ENCODE peak calls at places on chromosome 19, in six cellular contexts. O is Peyer's patch, W is Calu3, Q is natural killer cell, R is BE2C, B is GM13976. E is an unnamed sample.

GRCh38 chr19:13429563-13429962 is 76.7 kb downstream of the CACNA1A start:
- DNase-seq in B (no peak), O (no peak), R (no peak), W (no peak), Q (no peak), E (no peak)

GRCh38 chr19:42436006-42436405 is 6.7 kb downstream of the CXCL17 start:
- DNase-seq in Q (no peak), O (no peak), W (no peak), R (no peak), B (no peak), E (no peak)

GRCh38 chr19:31350033-31350692 is 927 bp upstream of the TSHZ3 start:
- DNase-seq in W (no peak), R (no peak), O (no peak), Q (no peak), B (no peak), E (no peak)

GRCh38 chr19:41705393-41706174 is 2.8 kb upstream of the CEACAM5 start:
- DNase-seq in Q (no peak), W (peak; percentile 82), R (no peak), B (peak; percentile 56), O (peak; percentile 46), E (peak; percentile 43)

GRCh38 chr19:55251296-55252081 is 7.3 kb downstream of the PPP6R1 start:
- DNase-seq in B (peak; percentile 66), Q (peak; percentile 40), O (peak; percentile 62), W (peak; percentile 56), R (no peak), E (no peak)

GRCh38 chr19:19900124-19900523 is 622 bp upstream of the ZNF93 start:
- DNase-seq in B (peak; percentile 6), R (no peak), O (no peak), Q (no peak), W (peak; percentile 6), E (no peak)

GRCh38 chr19:52660981-52661380 is 22.8 kb upstream of the ZNF83 start:
- DNase-seq in W (no peak), O (no peak), B (no peak), R (no peak), Q (no peak), E (no peak)

GRCh38 chr19:39277598-39277997 is 9.4 kb downstream of the IFNL2 start:
- DNase-seq in O (peak; percentile 39), R (no peak), W (peak; percentile 57), Q (no peak), B (no peak), E (no peak)

GRCh38 chr19:16457195-16457953 is 14.4 kb downstream of the EPS15L1 start:
- DNase-seq in R (peak; percentile 89), W (no peak), O (no peak), Q (no peak), B (peak; percentile 57), E (no peak)

GRCh38 chr19:28289294-28290063 is 923.5 kb downstream of the UQCRFS1 start:
- DNase-seq in O (no peak), Q (no peak), B (no peak), R (no peak), W (no peak), E (no peak)

GRCh38 chr19:41263042-41263849 is 926 bp upstream of the HNRNPUL1 start:
- DNase-seq in Q (peak; percentile 85), W (peak; percentile 55), R (peak; percentile 55), O (peak; percentile 94), B (peak; percentile 40), E (peak; percentile 74)

GRCh38 chr19:38837656-38838121 is 6.1 kb upstream of the ECH1 start:
- DNase-seq in W (no peak), O (no peak), Q (no peak), B (no peak), R (peak; percentile 49), E (no peak)

GRCh38 chr19:7534531-7534980 is 961 bp upstream of the PNPLA6 start:
- DNase-seq in Q (no peak), O (peak; percentile 78), B (peak; percentile 76), R (peak; percentile 71), W (peak; percentile 32), E (no peak)

GRCh38 chr19:33512021-33512420 is 9.6 kb downstream of the PEPD start:
- DNase-seq in Q (no peak), B (no peak), R (no peak), O (no peak), W (no peak), E (no peak)

GRCh38 chr19:4523306-4524110 is 5.2 kb upstream of the PLIN4 start:
- DNase-seq in W (peak; percentile 62), B (peak; percentile 80), R (peak; percentile 66), Q (no peak), O (peak; percentile 72), E (peak; percentile 70)

GRCh38 chr19:19040417-19040816 is 7.0 kb downstream of the ARMC6 start:
- DNase-seq in B (no peak), Q (no peak), W (no peak), O (peak; percentile 61), R (no peak), E (no peak)

GRCh38 chr19:58575183-58576041 is 2.3 kb upstream of the MZF1 start:
- DNase-seq in R (peak; percentile 91), Q (peak; percentile 77), W (peak; percentile 92), B (peak; percentile 90), O (peak; percentile 94), E (peak; percentile 89)

GRCh38 chr19:39401549-39402416 is 4.9 kb upstream of the ZFP36 start:
- DNase-seq in W (peak; percentile 56), R (peak; percentile 38), Q (peak; percentile 83), O (peak; percentile 97), B (peak; percentile 75), E (no peak)

GRCh38 chr19:29239220-29239776 is 26.3 kb upstream of the UQCRFS1 start:
- DNase-seq in B (no peak), Q (no peak), W (no peak), R (no peak), O (no peak), E (no peak)

GRCh38 chr19:14091885-14092462 is 1.4 kb upstream of the SAMD1 start:
- DNase-seq in Q (no peak), W (no peak), O (peak; percentile 74), R (no peak), B (peak; percentile 79), E (no peak)

GRCh38 chr19:15265849-15266248 is 33.6 kb upstream of the EPHX3 start:
- DNase-seq in W (no peak), R (peak; percentile 78), Q (no peak), B (no peak), O (peak; percentile 68), E (no peak)

GRCh38 chr19:55319786-55320185 is 5.4 kb downstream of the TMEM150B start:
- DNase-seq in Q (no peak), W (no peak), R (peak; percentile 76), O (no peak), B (no peak), E (no peak)

GRCh38 chr19:15631817-15632216 is 8.9 kb upstream of the CYP4F3 start:
- DNase-seq in R (peak; percentile 41), W (peak; percentile 50), O (no peak), B (peak; percentile 49), Q (no peak), E (no peak)

GRCh38 chr19:29624489-29625210 is 18.6 kb downstream of the POP4 start:
- DNase-seq in B (no peak), W (no peak), O (no peak), R (no peak), Q (no peak), E (no peak)

DNA sequence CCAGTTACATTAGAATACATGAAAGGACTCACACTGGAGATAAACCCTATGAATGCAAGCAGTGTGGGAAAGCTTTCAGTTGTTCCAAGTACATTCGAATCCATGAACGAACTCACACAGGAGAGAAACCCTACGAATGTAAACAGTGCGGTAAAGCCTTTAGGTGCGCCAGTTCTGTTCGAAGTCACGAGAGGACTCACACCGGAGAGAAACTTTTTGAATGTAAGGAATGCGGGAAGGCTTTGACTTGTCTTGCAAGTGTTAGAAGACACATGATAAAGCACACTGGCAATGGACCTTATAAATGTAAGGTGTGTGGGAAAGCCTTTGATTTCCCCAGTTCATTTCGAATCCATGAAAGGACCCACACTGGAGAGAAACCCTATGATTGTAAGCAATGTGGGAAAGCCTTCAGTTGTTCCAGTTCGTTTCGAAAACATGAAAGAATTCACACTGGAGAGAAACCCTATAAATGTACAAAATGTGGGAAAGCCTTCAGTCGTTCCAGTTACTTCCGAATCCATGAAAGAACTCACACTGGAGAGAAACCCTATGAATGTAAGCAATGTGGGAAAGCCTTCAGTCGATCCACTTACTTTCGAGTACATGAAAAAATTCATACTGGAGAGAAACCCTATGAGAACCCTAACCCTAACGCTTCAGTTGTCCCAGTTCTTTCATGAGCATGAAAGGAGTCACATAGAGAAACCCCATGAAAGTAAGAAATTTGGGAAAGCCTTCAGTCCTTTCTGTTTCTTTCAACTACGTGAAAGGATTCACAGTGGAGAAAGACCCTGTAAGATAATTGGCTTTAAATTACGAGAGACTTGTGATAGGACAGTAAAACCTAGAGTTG is 20.2 kb downstream of the ZNF627 start:
- DNase-seq in R (no peak), O (no peak), Q (no peak), B (no peak), W (no peak), E (no peak)
- TF ChIP-seq CTCF in R (no peak), O (no peak), Q (no peak), B (no peak), W (no peak), E (no peak)

GRCh38 chr19:44855606-44856005 is 9.5 kb downstream of the NECTIN2 start:
- DNase-seq in B (no peak), Q (no peak), W (no peak), O (no peak), R (no peak), E (no peak)
- TF ChIP-seq CTCF in B (no peak), Q (no peak), W (no peak), O (no peak), R (no peak), E (no peak)

DNA sequence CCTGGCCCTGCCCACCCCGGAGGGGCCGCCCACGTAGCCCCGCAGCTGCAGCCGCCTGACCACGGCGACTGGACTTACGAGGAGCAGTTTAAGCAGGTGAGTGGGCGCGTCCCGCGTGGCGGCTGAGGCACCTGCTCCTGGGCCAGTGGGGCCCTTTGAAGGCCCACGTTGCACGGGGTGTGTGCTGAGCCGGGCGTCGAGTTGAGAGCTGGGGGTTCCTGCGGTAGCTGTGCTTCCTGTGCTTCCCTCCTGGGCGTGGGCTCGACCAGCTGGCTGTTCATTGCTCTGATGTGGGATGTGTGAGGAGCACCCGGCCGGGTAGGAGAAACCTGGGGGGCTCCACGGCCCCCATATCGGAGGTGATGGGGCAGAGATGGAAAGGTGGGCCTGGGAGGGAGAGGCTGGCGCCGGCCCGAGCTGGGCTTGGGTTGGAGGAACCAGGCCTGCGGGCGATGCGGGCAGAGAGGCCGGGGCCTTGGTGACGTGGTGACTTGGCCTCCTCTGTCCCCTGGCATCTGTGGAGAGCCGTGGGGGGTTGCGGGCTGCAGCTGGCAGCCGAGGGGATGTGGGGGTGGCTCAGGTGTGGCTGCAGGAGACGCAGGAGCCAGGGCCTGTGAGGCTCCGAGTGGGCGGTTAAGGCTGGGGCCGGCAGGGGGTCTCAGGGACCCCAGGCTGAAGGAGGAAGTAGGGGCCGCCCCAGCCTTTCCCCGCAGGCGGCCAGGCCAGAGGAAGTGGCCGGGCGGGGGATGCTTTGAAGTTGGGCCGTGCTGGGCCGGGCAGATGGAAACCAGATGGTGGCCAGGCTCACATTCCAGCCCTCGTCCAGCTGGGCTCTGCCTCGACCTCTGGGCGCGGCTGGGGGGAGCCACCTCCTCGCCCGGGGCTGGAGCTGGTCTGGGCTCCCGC is 7.1 kb downstream of the ARID3A start:
- DNase-seq in Q (no peak), O (peak; percentile 76), B (peak; percentile 74), R (peak; percentile 83), W (peak; percentile 31), E (peak; percentile 70)
- TF ChIP-seq CTCF in Q (no peak), O (no peak), B (no peak), R (no peak), W (no peak), E (no peak)

GRCh38 chr19:48738557-48739399 is 1.6 kb downstream of the RASIP1 start:
- DNase-seq in B (peak; percentile 100), R (peak; percentile 100), Q (peak; percentile 71), W (peak; percentile 98), O (peak; percentile 98), E (peak; percentile 98)
- TF ChIP-seq CTCF in B (peak; percentile 75), R (peak; percentile 17), Q (no peak), W (peak; percentile 72), O (no peak), E (peak; percentile 60)

E was measured in type B pancreatic cell.